ENCODE peak calls at places on chromosomes 12 and 14, in four cellular contexts. X, M, V and C are unnamed samples.

GRCh38 chr12:38253778-38254177 is 62.8 kb upstream of the ALG10B start:
- DNase-seq in M (no peak), V (no peak), X (no peak), C (no peak)

GRCh38 chr14:78154827-78155226 is 15.3 kb upstream of the NRXN3 start:
- DNase-seq in X (no peak), M (no peak), V (no peak), C (no peak)

GRCh38 chr12:111361717-111362576 is 6.9 kb downstream of the PHETA1 start:
- DNase-seq in X (peak; percentile 76), V (no peak), M (no peak), C (no peak)

GRCh38 chr14:33909380-33910084 is 41.3 kb downstream of the EGLN3 start:
- DNase-seq in V (no peak), M (no peak), X (no peak), C (no peak)

GRCh38 chr14:50862171-50862570 is 9.7 kb upstream of the ABHD12B start:
- DNase-seq in V (no peak), X (no peak), M (peak; percentile 64), C (no peak)

GRCh38 chr12:59940676-59941342 is 345.0 kb downstream of the SLC16A7 start:
- DNase-seq in X (no peak), V (no peak), M (no peak), C (no peak)

GRCh38 chr12:119749666-119750065 is 81.7 kb downstream of the PRKAB1 start:
- DNase-seq in V (no peak), M (no peak), X (no peak), C (no peak)

GRCh38 chr14:31777312-31777711 is 216.1 kb downstream of the NUBPL start:
- DNase-seq in M (no peak), X (no peak), V (no peak), C (no peak)

GRCh38 chr12:52539024-52539820 is 13.7 kb downstream of the KRT71 start:
- DNase-seq in V (no peak), X (no peak), M (no peak), C (peak; percentile 80)

GRCh38 chr12:130686511-130686981 is 29.6 kb downstream of the RIMBP2 start:
- DNase-seq in V (no peak), M (no peak), X (no peak), C (no peak)

GRCh38 chr12:131963381-131963780 is 13.6 kb downstream of the EP400 start:
- DNase-seq in V (no peak), M (no peak), X (no peak), C (no peak)

GRCh38 chr12:32139064-32139421 is 32.4 kb downstream of the BICD1 start:
- DNase-seq in M (peak; percentile 20), X (no peak), V (no peak), C (no peak)

DNA sequence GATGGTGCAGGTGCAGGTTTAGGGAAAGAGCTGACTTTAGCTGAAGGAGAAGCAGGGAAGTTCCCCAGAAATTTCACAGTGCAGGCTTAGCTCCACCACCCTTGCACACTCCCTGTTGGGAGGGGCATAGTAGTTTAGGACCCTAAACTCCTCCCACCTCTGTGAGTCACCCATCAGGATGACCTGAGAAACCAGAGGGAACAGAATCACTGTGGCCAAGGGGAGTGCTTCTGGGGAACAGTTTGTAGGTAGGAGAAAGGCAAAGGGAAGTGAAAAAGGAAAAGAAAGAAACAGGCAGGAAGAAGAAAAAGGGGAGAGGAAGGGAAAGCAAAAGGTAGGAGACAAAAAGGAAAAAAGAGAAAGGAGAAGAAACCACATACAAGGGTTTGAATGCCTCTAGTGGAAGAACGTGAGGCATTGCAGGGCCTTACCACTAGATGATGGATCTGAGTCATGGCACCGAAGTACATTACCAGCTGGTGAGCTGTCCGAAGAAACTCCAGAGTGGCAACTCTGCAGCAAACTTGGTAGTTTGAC is 404.2 kb downstream of the SLC6A15 start:
- DNase-seq in V (no peak), X (no peak), M (no peak), C (peak; percentile 80)
- TF ChIP-seq CTCF in V (peak; percentile 36), X (no peak), M (peak; percentile 41), C (peak; percentile 73)

GRCh38 chr12:74111688-74112360 is 425.8 kb upstream of the ATXN7L3B start:
- DNase-seq in X (no peak), M (peak; percentile 57), V (peak; percentile 24), C (no peak)
- TF ChIP-seq CTCF in X (peak; percentile 13), M (no peak), V (peak; percentile 70), C (no peak)

GRCh38 chr14:74400328-74400727 is 25.7 kb downstream of the SYNDIG1L start:
- DNase-seq in X (no peak), M (peak; percentile 20), V (no peak), C (peak; percentile 4)
- TF ChIP-seq CTCF in X (no peak), M (peak; percentile 21), V (no peak), C (peak; percentile 49)

GRCh38 chr14:104293851-104294627 is 155.7 kb downstream of the KIF26A start:
- DNase-seq in V (no peak), M (no peak), X (peak; percentile 41), C (no peak)
- TF ChIP-seq CTCF in V (peak; percentile 31), M (peak; percentile 12), X (peak; percentile 23), C (peak; percentile 12)